ENCODE peak calls at places on chromosome 11, in six cellular contexts. I, K, O, G, C and N are unnamed samples.

GRCh38 chr11:122933434-122933833 is 48.2 kb downstream of the BSX start:
- DNase-seq in K (no peak), G (no peak), O (no peak), C (no peak), I (no peak), N (peak; percentile 23)

GRCh38 chr11:62459080-62459479 is 40.2 kb downstream of the SCGB1A1 start:
- DNase-seq in C (no peak), O (no peak), K (no peak), I (no peak), G (no peak), N (no peak)

GRCh38 chr11:96412761-96413381 is 23.1 kb downstream of the JRKL start:
- DNase-seq in O (no peak), C (peak; percentile 12), G (no peak), K (no peak), I (no peak), N (no peak)

GRCh38 chr11:4018641-4019040 is 76.0 kb upstream of the RRM1 start:
- DNase-seq in C (no peak), O (no peak), K (no peak), I (no peak), G (no peak), N (no peak)

GRCh38 chr11:69156218-69156639 is 494 bp downstream of the SMIM38 start:
- DNase-seq in I (no peak), C (no peak), G (no peak), K (no peak), O (no peak), N (no peak)

GRCh38 chr11:100936781-100937180 is 192.8 kb downstream of the PGR start:
- DNase-seq in C (no peak), I (no peak), G (no peak), K (no peak), O (no peak), N (no peak)

GRCh38 chr11:11408436-11409221 is 55.6 kb upstream of the CSNK2A3 start:
- DNase-seq in G (no peak), I (no peak), O (no peak), K (no peak), C (no peak), N (no peak)

GRCh38 chr11:97751952-97752351 is 1268.8 kb upstream of the CNTN5 start:
- DNase-seq in C (no peak), G (no peak), K (no peak), I (no peak), O (no peak), N (no peak)

GRCh38 chr11:7499046-7499445 is 13.7 kb downstream of the OLFML1 start:
- DNase-seq in K (no peak), I (no peak), G (no peak), O (no peak), C (no peak), N (no peak)

GRCh38 chr11:67282876-67283371 is 6.2 kb upstream of the ANKRD13D start:
- DNase-seq in K (no peak), I (no peak), G (no peak), C (no peak), O (no peak), N (no peak)

GRCh38 chr11:38402063-38402462 is 1804.0 kb upstream of the RAG2 start:
- DNase-seq in G (no peak), K (no peak), C (no peak), O (no peak), I (no peak), N (no peak)

GRCh38 chr11:78429667-78430066 is 12.0 kb upstream of the GAB2 start:
- DNase-seq in I (no peak), O (no peak), C (no peak), G (no peak), K (no peak), N (no peak)

GRCh38 chr11:12212821-12213185 is 102.4 kb downstream of the MICAL2 start:
- DNase-seq in I (no peak), C (no peak), O (no peak), G (no peak), K (no peak), N (no peak)

GRCh38 chr11:128330203-128330602 is 257.2 kb downstream of the ETS1 start:
- DNase-seq in C (no peak), G (no peak), O (peak; percentile 30), K (no peak), I (no peak), N (no peak)

GRCh38 chr11:30586251-30587144 is at the start of gene MPPED2:
- DNase-seq in G (no peak), I (peak; percentile 49), K (peak; percentile 9), C (no peak), O (no peak), N (no peak)

GRCh38 chr11:34219279-34219678 is 113.8 kb downstream of the NAT10 start:
- DNase-seq in G (no peak), K (no peak), C (no peak), I (no peak), O (no peak), N (no peak)

GRCh38 chr11:104772806-104773241 is 125.4 kb downstream of the CASP12 start:
- DNase-seq in C (no peak), O (peak; percentile 88), I (peak; percentile 3), K (no peak), G (no peak), N (no peak)

GRCh38 chr11:120121914-120122473 is 15.9 kb downstream of the TRIM29 start:
- DNase-seq in K (no peak), C (peak; percentile 49), O (no peak), G (no peak), I (no peak), N (no peak)

GRCh38 chr11:126347751-126348628 is 7.5 kb upstream of the ST3GAL4 start:
- DNase-seq in K (no peak), C (peak; percentile 14), O (no peak), G (no peak), I (no peak), N (peak; percentile 91)

GRCh38 chr11:46918087-46918751 is at the start of gene LRP4:
- DNase-seq in C (no peak), I (peak; percentile 70), O (no peak), G (no peak), K (peak; percentile 93), N (peak; percentile 57)

GRCh38 chr11:13772223-13773046 is 104.0 kb downstream of the FAR1 start:
- DNase-seq in O (peak; percentile 72), I (peak; percentile 16), C (peak; percentile 58), G (peak; percentile 11), K (peak; percentile 24), N (peak; percentile 74)

GRCh38 chr11:94928146-94928995 is 45.0 kb downstream of the CWC15 start:
- DNase-seq in C (no peak), G (no peak), I (no peak), O (peak; percentile 20), K (no peak), N (no peak)

GRCh38 chr11:123304828-123305530 is 109.9 kb upstream of the CLMP start:
- DNase-seq in G (no peak), K (no peak), I (no peak), O (no peak), C (no peak), N (no peak)

GRCh38 chr11:46386674-46387073 is 4.9 kb downstream of the CHRM4 start:
- DNase-seq in I (no peak), O (no peak), C (no peak), G (no peak), K (no peak), N (no peak)

GRCh38 chr11:68164437-68164836 is 43.2 kb upstream of the CHKA start:
- DNase-seq in G (no peak), K (no peak), I (no peak), C (no peak), O (no peak), N (no peak)

DNA sequence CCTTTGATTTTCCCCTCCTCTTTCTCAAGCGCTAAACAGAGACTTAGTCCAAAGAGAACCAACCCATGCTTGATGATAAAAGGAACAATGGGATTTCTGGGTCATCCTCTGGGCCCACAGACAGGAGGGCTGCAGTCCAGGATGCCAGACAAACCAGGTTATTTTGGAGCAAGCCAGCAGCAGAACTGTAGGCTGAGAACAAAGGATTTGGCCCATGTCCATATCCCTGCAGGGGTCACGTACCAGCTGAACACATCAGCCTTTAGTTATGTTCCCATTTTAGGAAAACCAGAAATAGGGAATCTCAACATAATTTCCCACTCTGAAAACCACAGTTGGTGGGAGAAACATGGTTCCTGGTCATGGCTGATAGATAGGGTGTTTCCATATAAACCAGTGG is 533.6 kb upstream of the CADM1 start:
- DNase-seq in K (no peak), C (no peak), G (no peak), O (no peak), I (no peak), N (no peak)
- TF ChIP-seq MYC in K (no peak), C (no peak), G (no peak), O (no peak), I (no peak), N (no peak)

GRCh38 chr11:111541209-111542061 is 915 bp downstream of the LAYN start:
- DNase-seq in G (no peak), I (no peak), O (peak; percentile 30), K (no peak), C (no peak), N (peak; percentile 47)
- H3K4me3 ChIP-seq in G (no peak overlapping the region), I (peak overlapping the region; percentile 49), O (peak overlapping the region; percentile 38), K (no peak overlapping the region), C (no peak overlapping the region), N (no peak overlapping the region)

DNA sequence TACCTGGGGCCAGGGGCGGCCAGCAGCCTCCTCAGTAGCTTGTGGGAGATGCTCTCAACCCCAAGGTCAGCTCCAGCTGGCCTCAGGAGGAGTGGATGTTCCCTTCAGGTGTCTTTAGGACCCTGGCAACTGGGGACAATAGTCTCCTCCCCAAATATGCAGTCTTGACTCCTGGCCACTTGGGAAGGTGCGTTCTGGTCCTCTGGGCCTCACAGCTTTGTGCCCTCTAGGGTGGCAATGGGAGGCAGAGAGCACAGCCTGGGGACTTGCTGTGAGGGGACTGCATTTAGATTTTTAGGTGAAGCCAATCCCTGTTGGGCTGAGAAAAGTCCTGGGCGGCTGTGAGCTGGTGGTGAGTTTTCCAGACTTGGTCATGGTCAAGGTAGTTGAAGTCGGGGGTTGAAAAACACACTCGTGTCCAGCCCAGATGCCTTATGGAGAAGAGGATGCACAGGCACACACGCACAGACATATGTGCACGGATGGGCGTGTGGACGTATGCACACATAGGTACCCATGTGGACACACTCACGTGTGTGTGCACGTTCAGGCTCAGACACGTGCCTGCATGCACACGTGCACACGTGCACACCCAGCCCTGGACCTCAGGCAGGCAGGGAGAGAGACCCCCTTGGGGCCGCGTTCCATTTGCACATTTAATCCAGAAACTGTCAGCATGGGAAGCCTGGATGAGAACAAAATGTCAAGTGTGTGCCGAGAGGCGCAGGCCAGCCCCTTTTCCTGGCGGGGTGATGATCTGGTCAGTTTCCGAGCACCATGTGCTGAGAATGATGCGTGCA is 95.9 kb downstream of the KCNQ1 start:
- DNase-seq in K (no peak), C (no peak), I (no peak), G (no peak), O (no peak), N (no peak)
- TF ChIP-seq MYC in K (no peak), C (no peak), I (no peak), G (no peak), O (no peak), N (no peak)

DNA sequence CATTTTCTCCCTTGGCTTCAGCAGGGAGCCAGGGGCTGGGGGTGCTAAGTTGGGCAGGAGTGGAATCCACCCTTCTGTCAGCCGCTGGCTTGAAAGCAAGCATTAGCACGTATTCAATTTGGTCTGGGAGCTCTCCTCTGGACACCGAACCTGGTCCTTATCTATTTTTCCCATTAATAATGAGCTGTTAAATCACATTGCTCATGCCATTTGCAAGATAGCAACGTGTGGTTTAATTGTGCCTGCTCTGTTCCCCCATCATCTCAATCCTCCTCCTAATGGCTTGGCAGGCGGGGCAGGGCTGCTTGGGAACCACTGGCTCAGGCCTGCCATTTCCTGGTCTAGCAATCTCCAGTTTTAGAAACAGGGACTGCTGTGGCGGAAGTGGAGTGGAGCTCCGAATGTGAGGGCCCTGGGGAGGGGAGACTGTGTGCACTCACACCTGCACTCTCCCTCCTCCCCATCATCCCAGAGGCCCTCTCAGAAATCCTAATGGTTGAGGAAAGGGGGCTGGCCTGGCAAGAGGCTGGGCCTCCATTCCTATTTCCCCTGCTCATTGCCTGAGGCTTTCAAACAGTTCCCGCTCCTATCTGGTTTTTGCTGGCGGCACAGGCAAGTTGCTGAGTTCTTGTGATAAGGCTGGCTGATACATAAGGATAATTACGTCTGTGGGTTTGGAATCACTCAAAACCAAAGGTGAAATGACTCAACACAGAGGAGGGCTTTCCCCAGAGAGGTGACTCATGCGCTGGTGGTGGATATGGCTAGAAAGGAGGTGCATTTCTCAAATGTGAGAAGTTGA is 201.2 kb upstream of the E2F8 start:
- DNase-seq in K (peak; percentile 84), I (peak; percentile 88), C (no peak), G (peak; percentile 95), O (peak; percentile 94), N (peak; percentile 84)
- H3K4me3 ChIP-seq in K (no peak overlapping the region), I (no peak overlapping the region), C (no peak overlapping the region), G (no peak overlapping the region), O (no peak overlapping the region), N (no peak overlapping the region)